ENCODE peak calls at places on chromosomes 4 and X, in four cellular contexts. Z, S, K and D are unnamed samples.

GRCh38 chr4:112284662-112285411 is 867 bp downstream of the TIFA start:
- DNase-seq in Z (no peak), S (no peak), K (no peak), D (no peak)

GRCh38 chrX:3516051-3516541 is 169.6 kb upstream of the MXRA5 start:
- DNase-seq in Z (no peak), S (no peak), K (no peak), D (no peak)

GRCh38 chr4:48028654-48029053 is 12.1 kb downstream of the NIPAL1 start:
- DNase-seq in Z (no peak), S (no peak), K (no peak), D (no peak)

GRCh38 chr4:121256346-121256745 is 92.2 kb upstream of the TNIP3 start:
- DNase-seq in Z (peak; percentile 77), S (no peak), K (no peak), D (no peak)

GRCh38 chr4:2259036-2259540 is 2.8 kb downstream of the MXD4 start:
- DNase-seq in Z (no peak), S (no peak), K (no peak), D (no peak)

GRCh38 chrX:46268429-46268828 is 276.8 kb downstream of the ZNF674 start:
- DNase-seq in Z (no peak), S (no peak), K (no peak), D (no peak)

GRCh38 chr4:116101321-116101720 is 984.1 kb downstream of the TRAM1L1 start:
- DNase-seq in Z (no peak), S (no peak), K (no peak), D (no peak)

GRCh38 chr4:165906272-165906671 is 33.2 kb downstream of the TLL1 start:
- DNase-seq in Z (no peak), S (no peak), K (no peak), D (no peak)

GRCh38 chr4:17468638-17469221 is 43.2 kb downstream of the QDPR start:
- DNase-seq in Z (no peak), S (peak; percentile 16), K (no peak), D (peak; percentile 53)

GRCh38 chr4:184756399-184756798 is 22.5 kb upstream of the CENPU start:
- DNase-seq in Z (no peak), S (no peak), K (no peak), D (no peak)

GRCh38 chr4:81180916-81181315 is 34.1 kb downstream of the PRKG2 start:
- DNase-seq in Z (no peak), S (no peak), K (no peak), D (no peak)

GRCh38 chr4:20809796-20810195 is 109.5 kb downstream of the PACRGL start:
- DNase-seq in Z (no peak), S (peak; percentile 2), K (no peak), D (no peak)

GRCh38 chr4:17055788-17056187 is 157.3 kb upstream of the LDB2 start:
- DNase-seq in Z (no peak), S (no peak), K (no peak), D (no peak)

GRCh38 chr4:174996079-174996478 is 77.9 kb downstream of the ADAM29 start:
- DNase-seq in Z (no peak), S (no peak), K (no peak), D (no peak)

GRCh38 chr4:99234331-99235010 is 15.4 kb upstream of the ADH6 start:
- DNase-seq in Z (no peak), S (no peak), K (no peak), D (no peak)

GRCh38 chr4:54781771-54782170 is 124.0 kb downstream of the KIT start:
- DNase-seq in Z (no peak), S (no peak), K (no peak), D (no peak)

GRCh38 chr4:156798438-156798837 is 173.2 kb downstream of the PDGFC start:
- DNase-seq in Z (no peak), S (no peak), K (no peak), D (no peak)

GRCh38 chr4:76011700-76012387 is 4.5 kb upstream of the CXCL9 start:
- DNase-seq in Z (peak; percentile 60), S (no peak), K (peak; percentile 49), D (no peak)

DNA sequence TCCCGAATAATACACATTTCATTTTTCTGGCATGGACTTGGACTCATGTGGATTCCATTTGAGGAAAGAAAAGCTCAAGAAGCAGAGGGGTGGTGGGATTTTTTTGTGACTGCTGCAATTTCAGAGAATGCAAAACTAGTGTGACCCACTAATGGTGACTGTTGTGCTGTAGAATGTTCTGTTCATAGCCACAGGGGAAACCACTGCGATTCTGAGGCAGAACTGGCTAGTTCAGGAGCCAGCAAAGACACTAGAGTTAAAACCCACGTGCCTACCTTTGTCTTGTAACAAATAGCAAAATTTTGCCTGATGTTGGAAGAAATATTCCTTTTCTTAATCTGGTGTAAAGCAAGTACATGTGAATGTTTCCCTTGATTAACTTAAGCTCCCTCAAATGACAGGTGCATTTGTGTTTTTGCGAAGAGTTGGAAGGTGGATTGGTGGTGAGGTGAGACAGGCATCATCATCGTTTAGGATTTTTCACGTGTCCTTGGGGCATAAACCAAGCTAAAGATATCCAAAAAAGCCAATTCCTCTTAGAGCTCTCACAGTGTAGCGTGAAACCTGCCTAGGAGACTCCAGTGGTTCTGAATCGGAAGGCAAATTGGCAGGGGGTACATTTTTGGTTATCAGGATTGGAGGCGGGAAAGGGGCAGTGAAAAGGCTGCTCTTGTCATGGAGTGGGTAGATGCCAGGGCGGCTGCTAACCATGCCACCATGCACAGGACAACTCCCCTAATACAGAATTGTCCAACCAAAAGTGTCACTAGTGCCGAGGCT is 38.1 kb upstream of the FAM9C start:
- DNase-seq in Z (no peak), S (no peak), K (no peak), D (no peak)
- TF ChIP-seq SUZ12 in Z (no peak), S (no peak), K (no peak), D (no peak)

GRCh38 chrX:19870710-19871490 is 16.5 kb downstream of the SH3KBP1 start:
- DNase-seq in Z (no peak), S (no peak), K (no peak), D (no peak)
- TF ChIP-seq SUZ12 in Z (no peak), S (no peak), K (no peak), D (no peak)

GRCh38 chrX:19350831-19351447 is 7.2 kb downstream of the PDHA1 start:
- DNase-seq in Z (no peak), S (no peak), K (no peak), D (no peak)
- TF ChIP-seq SUZ12 in Z (no peak), S (no peak), K (no peak), D (no peak)

GRCh38 chr4:168218663-168219062 is 99.9 kb downstream of the DDX60 start:
- DNase-seq in Z (no peak), S (no peak), K (no peak), D (no peak)
- TF ChIP-seq SUZ12 in Z (no peak), S (no peak), K (no peak), D (no peak)

GRCh38 chr4:186144596-186145569 is 40.4 kb downstream of the FAM149A start:
- DNase-seq in Z (no peak), S (peak; percentile 38), K (peak; percentile 82), D (peak; percentile 44)
- TF ChIP-seq SUZ12 in Z (peak; percentile 64), S (no peak), K (peak; percentile 55), D (no peak)

GRCh38 chrX:9466115-9466495 is 1.2 kb downstream of the TBL1X start:
- DNase-seq in Z (no peak), S (no peak), K (peak; percentile 44), D (peak; percentile 25)

GRCh38 chrX:9467181-9467580 is 2.3 kb downstream of the TBL1X start:
- DNase-seq in Z (no peak), S (no peak), K (no peak), D (no peak)

GRCh38 chrX:9466711-9467110 is 1.9 kb downstream of the TBL1X start:
- DNase-seq in Z (no peak), S (no peak), K (no peak), D (no peak)

GRCh38 chrX:9465380-9466114 is 689 bp downstream of the TBL1X start:
- DNase-seq in Z (no peak), S (no peak), K (peak; percentile 59), D (peak; percentile 31)

GRCh38 chrX:9464435-9465371 is at the start of gene TBL1X:
- DNase-seq in Z (no peak), S (no peak), K (peak; percentile 52), D (peak; percentile 64)
- TF ChIP-seq SUZ12 in Z (no peak), S (no peak), K (no peak), D (no peak)